ENCODE peak calls at places on chromosomes 3 and 15, in four cellular contexts. One of them, this sample, is unnamed.

GRCh38 chr3:17972030-17972429 is 229.6 kb upstream of the TBC1D5 start:
- DNase-seq in HepG2: no peak
- DNase-seq in K562: no peak
- DNase-seq in GM12878: no peak
- DNase-seq in this sample: no peak

GRCh38 chr3:45163481-45163880 is 17.3 kb upstream of the CDCP1 start:
- DNase-seq in GM12878: no peak
- DNase-seq in HepG2: no peak
- DNase-seq in K562: no peak
- DNase-seq in this sample: no peak

GRCh38 chr15:67564590-67565345 is 22.3 kb downstream of the MAP2K5 start:
- DNase-seq in HepG2: no peak
- DNase-seq in K562: no peak
- DNase-seq in GM12878: peak
- DNase-seq in this sample: no peak

GRCh38 chr15:36757189-36757814 is 177.9 kb downstream of the CDIN1 start:
- DNase-seq in GM12878: no peak
- DNase-seq in K562: no peak
- DNase-seq in HepG2: no peak
- DNase-seq in this sample: no peak

GRCh38 chr15:81809543-81809942 is 236.3 kb downstream of the MEX3B start:
- DNase-seq in K562: no peak
- DNase-seq in GM12878: no peak
- DNase-seq in HepG2: peak
- DNase-seq in this sample: peak

GRCh38 chr3:11060500-11061251 is 68.1 kb downstream of the SLC6A1 start:
- DNase-seq in GM12878: no peak
- DNase-seq in HepG2: peak
- DNase-seq in K562: peak
- DNase-seq in this sample: peak

GRCh38 chr15:72813345-72814004 is 29.9 kb upstream of the ADPGK start:
- DNase-seq in K562: no peak
- DNase-seq in GM12878: no peak
- DNase-seq in HepG2: no peak
- DNase-seq in this sample: peak

GRCh38 chr15:39591141-39591895 is 10.4 kb downstream of the THBS1 start:
- DNase-seq in K562: no peak
- DNase-seq in HepG2: no peak
- DNase-seq in GM12878: no peak
- DNase-seq in this sample: no peak

GRCh38 chr3:50539887-50540286 is 27.7 kb downstream of the C3orf18 start:
- DNase-seq in K562: no peak
- DNase-seq in GM12878: no peak
- DNase-seq in HepG2: no peak
- DNase-seq in this sample: no peak

GRCh38 chr3:24154751-24155150 is 209.7 kb downstream of the NR1D2 start:
- DNase-seq in HepG2: no peak
- DNase-seq in K562: no peak
- DNase-seq in GM12878: no peak
- DNase-seq in this sample: no peak

GRCh38 chr3:24157106-24157505 is 212.0 kb downstream of the NR1D2 start:
- DNase-seq in GM12878: no peak
- DNase-seq in HepG2: no peak
- DNase-seq in K562: no peak
- DNase-seq in this sample: no peak

GRCh38 chr3:24155291-24155690 is 210.2 kb downstream of the NR1D2 start:
- DNase-seq in GM12878: no peak
- DNase-seq in HepG2: no peak
- DNase-seq in K562: no peak
- DNase-seq in this sample: no peak

GRCh38 chr3:24158756-24159155 is 213.7 kb downstream of the NR1D2 start:
- DNase-seq in HepG2: no peak
- DNase-seq in K562: no peak
- DNase-seq in GM12878: no peak
- DNase-seq in this sample: no peak

DNA sequence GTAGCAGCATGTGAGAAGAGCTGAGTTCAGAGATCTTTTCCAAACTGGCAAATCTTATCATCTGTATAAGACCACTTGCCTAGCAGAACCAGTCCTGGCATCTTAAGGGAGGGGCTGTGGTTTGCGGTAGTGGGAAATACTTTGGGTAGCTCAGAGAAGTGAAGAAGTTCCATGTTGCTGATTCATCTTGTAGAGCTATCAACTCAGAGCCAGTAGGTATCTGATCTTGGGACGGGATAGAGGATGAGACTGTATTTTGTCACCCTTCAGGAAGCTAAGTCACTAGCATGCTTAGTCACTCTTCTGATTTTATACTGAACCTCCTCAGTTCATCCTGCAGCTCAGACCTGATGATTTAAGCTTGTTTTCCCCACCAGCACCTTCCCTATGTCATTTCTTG is 211.4 kb downstream of the NR1D2 start:
- DNase-seq in GM12878: no peak
- DNase-seq in K562: peak
- DNase-seq in HepG2: no peak
- DNase-seq in this sample: no peak
- TF ChIP-seq USF2 in GM12878: no peak
- TF ChIP-seq USF2 in K562: no peak
- TF ChIP-seq USF2 in HepG2: no peak
- TF ChIP-seq USF2 in this sample: no peak

GRCh38 chr3:157586293-157586692 is 83.1 kb upstream of the VEPH1 start:
- DNase-seq in HepG2: no peak
- DNase-seq in GM12878: no peak
- DNase-seq in K562: no peak
- DNase-seq in this sample: no peak
- TF ChIP-seq ESRRA in HepG2: no peak
- TF ChIP-seq ESRRA in GM12878: no peak
- TF ChIP-seq ESRRA in K562: no peak
- TF ChIP-seq ESRRA in this sample: no peak

DNA sequence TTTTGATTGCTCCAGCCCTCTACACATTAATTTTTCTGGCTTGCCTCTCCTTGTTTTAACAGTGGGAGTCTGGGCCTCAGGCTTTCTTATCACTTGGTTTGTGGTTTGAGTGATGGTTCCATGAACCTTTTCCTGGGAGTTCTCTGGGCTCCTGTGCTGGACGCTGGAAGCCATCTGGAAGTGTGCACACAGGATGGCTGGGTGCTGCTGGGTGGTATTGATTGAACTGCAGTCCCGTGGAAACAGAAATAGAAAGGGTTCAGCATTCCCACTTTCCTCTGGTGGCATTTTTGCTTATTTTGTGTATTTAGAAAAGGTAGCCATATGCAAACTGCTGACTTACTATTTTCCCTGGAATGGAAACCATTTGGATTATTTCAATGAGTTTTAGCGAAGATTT is 25.6 kb downstream of the MITF start:
- DNase-seq in GM12878: no peak
- DNase-seq in HepG2: no peak
- DNase-seq in K562: no peak
- DNase-seq in this sample: no peak
- TF ChIP-seq NR2C2 in GM12878: no peak
- TF ChIP-seq NR2C2 in HepG2: no peak
- TF ChIP-seq NR2C2 in K562: no peak
- TF ChIP-seq NR2C2 in this sample: no peak

GRCh38 chr15:75809986-75810750 is 33.1 kb upstream of the UBE2Q2 start:
- DNase-seq in K562: peak
- DNase-seq in GM12878: no peak
- DNase-seq in HepG2: peak
- DNase-seq in this sample: peak
- TF ChIP-seq USF2 in K562: no peak
- TF ChIP-seq USF2 in GM12878: no peak
- TF ChIP-seq USF2 in HepG2: no peak
- TF ChIP-seq USF2 in this sample: no peak